ENCODE peak calls at places on chromosomes 13 and 19, in nine cellular contexts. Y, B, T, J, V, S, K, G and I are unnamed samples.

GRCh38 chr19:58538257-58539168 is 5.4 kb upstream of the TRIM28 start:
- DNase-seq in S (no peak), J (no peak), V (peak; percentile 48), K (peak; percentile 33), Y (peak; percentile 86), T (no peak), B (peak; percentile 92), G (peak; percentile 54), I (peak; percentile 63)

GRCh38 chr13:62113145-62113544 is 697.5 kb upstream of the PCDH20 start:
- DNase-seq in K (no peak), V (no peak), G (no peak), B (no peak), Y (no peak), S (no peak), T (no peak), J (no peak), I (no peak)

GRCh38 chr19:43623889-43624670 is 4.7 kb upstream of the ZNF428 start:
- DNase-seq in V (no peak), B (peak; percentile 26), S (no peak), K (no peak), Y (no peak), G (no peak), J (no peak), T (no peak), I (no peak)

GRCh38 chr19:45952691-45953505 is 20.8 kb downstream of the NOVA2 start:
- DNase-seq in B (peak; percentile 96), Y (peak; percentile 92), T (no peak), G (peak; percentile 62), S (peak; percentile 65), K (peak; percentile 40), V (no peak), J (peak; percentile 63), I (peak; percentile 85)

GRCh38 chr13:65855276-65855675 is 1374.9 kb downstream of the PCDH9 start:
- DNase-seq in S (no peak), B (no peak), V (no peak), K (no peak), G (no peak), Y (no peak), T (no peak), J (no peak), I (no peak)

GRCh38 chr13:108859202-108860012 is 230.0 kb downstream of the MYO16 start:
- DNase-seq in J (no peak), S (no peak), Y (peak; percentile 19), K (no peak), G (no peak), T (no peak), V (no peak), B (no peak), I (no peak)

GRCh38 chr19:29711584-29712132 is 3.4 kb downstream of the C19orf12 start:
- DNase-seq in B (no peak), V (peak; percentile 37), S (no peak), J (no peak), G (no peak), Y (no peak), T (no peak), K (no peak), I (no peak)

GRCh38 chr13:50129923-50130685 is 114.9 kb downstream of the KCNRG start:
- DNase-seq in B (peak; percentile 76), V (peak; percentile 25), Y (peak; percentile 35), J (no peak), G (peak; percentile 48), K (peak; percentile 37), S (no peak), T (no peak), I (no peak)

GRCh38 chr13:71252191-71252704 is 614.8 kb downstream of the DACH1 start:
- DNase-seq in G (no peak), S (no peak), T (no peak), Y (no peak), J (no peak), K (no peak), V (no peak), B (no peak), I (no peak)

GRCh38 chr13:44648392-44649117 is 72.4 kb upstream of the TSC22D1 start:
- DNase-seq in S (no peak), B (no peak), Y (no peak), V (no peak), T (no peak), J (no peak), G (no peak), K (no peak), I (no peak)

GRCh38 chr13:44075113-44075512 is 195.4 kb downstream of the LACC1 start:
- DNase-seq in B (no peak), J (no peak), V (no peak), S (no peak), T (no peak), Y (no peak), K (no peak), G (no peak), I (no peak)

GRCh38 chr13:30734434-30734833 is 909 bp upstream of the ALOX5AP start:
- DNase-seq in Y (no peak), K (no peak), V (no peak), J (no peak), G (no peak), B (no peak), S (no peak), T (no peak), I (no peak)

GRCh38 chr13:40083841-40084240 is 428.4 kb downstream of the COG6 start:
- DNase-seq in K (no peak), V (no peak), T (no peak), B (no peak), J (no peak), Y (no peak), S (no peak), G (no peak), I (no peak)

GRCh38 chr13:91111476-91112190 is 235.9 kb upstream of the MIR17HG start:
- DNase-seq in K (no peak), T (no peak), S (no peak), B (peak; percentile 20), V (no peak), J (no peak), G (no peak), Y (no peak), I (no peak)

GRCh38 chr13:45861352-45861751 is 9.8 kb upstream of the SIAH3 start:
- DNase-seq in V (no peak), J (no peak), T (no peak), K (no peak), G (no peak), Y (no peak), B (no peak), S (no peak), I (no peak)

GRCh38 chr13:57123660-57124059 is 17.1 kb upstream of the PRR20A start:
- DNase-seq in J (no peak), G (no peak), K (peak; percentile 24), Y (no peak), T (no peak), B (no peak), S (no peak), V (no peak), I (no peak)

GRCh38 chr19:6357174-6357573 is 4.2 kb upstream of the CLPP start:
- DNase-seq in B (no peak), Y (no peak), S (no peak), V (no peak), K (no peak), T (no peak), J (peak; percentile 20), G (no peak), I (no peak)
- H3K4me3 ChIP-seq in B (no peak overlapping the region), Y (no peak overlapping the region), S (no peak overlapping the region), V (no peak overlapping the region), K (no peak overlapping the region), T (no peak overlapping the region), J (no peak overlapping the region), G (no peak overlapping the region), I (no peak overlapping the region)

GRCh38 chr13:111537115-111537728 is 216.8 kb downstream of the TEX29 start:
- DNase-seq in V (no peak), K (no peak), G (no peak), B (no peak), J (no peak), S (no peak), T (no peak), Y (no peak), I (no peak)

GRCh38 chr13:111534646-111535461 is 214.4 kb downstream of the TEX29 start:
- DNase-seq in J (no peak), V (no peak), T (no peak), K (no peak), B (peak; percentile 61), Y (peak; percentile 34), G (no peak), S (no peak), I (no peak)

GRCh38 chr13:111537843-111538499 is 217.5 kb downstream of the TEX29 start:
- DNase-seq in Y (no peak), B (no peak), V (no peak), J (no peak), T (no peak), G (no peak), S (no peak), K (no peak), I (no peak)

GRCh38 chr13:111533900-111534645 is 213.6 kb downstream of the TEX29 start:
- DNase-seq in V (no peak), Y (no peak), G (no peak), J (no peak), T (no peak), B (no peak), K (no peak), S (no peak), I (no peak)

GRCh38 chr13:111536239-111536638 is 215.8 kb downstream of the TEX29 start:
- DNase-seq in T (no peak), K (no peak), V (no peak), G (no peak), Y (no peak), J (no peak), S (no peak), B (no peak), I (no peak)
- H3K27me3 ChIP-seq in T (peaks cover 13% of the 10 kb centered on the region), K (peaks cover 100% of the 10 kb centered on the region), V (no peaks in the 10 kb centered on the region), G (peaks cover 98% of the 10 kb centered on the region), Y (peaks cover 93% of the 10 kb centered on the region), J (peaks cover 11% of the 10 kb centered on the region), S (peaks cover 38% of the 10 kb centered on the region), B (peaks cover 78% of the 10 kb centered on the region), I (peaks cover 9% of the 10 kb centered on the region)

GRCh38 chr19:2342656-2343288 is 14.3 kb downstream of the SPPL2B start:
- DNase-seq in S (no peak), G (no peak), V (no peak), Y (no peak), T (no peak), B (no peak), J (peak; percentile 23), K (no peak), I (no peak)
- H3K4me1 ChIP-seq in S (peaks cover 6% of the 10 kb centered on the region), G (no peaks in the 10 kb centered on the region), V (no peaks in the 10 kb centered on the region), Y (no peaks in the 10 kb centered on the region), T (no peaks in the 10 kb centered on the region), B (no peaks in the 10 kb centered on the region), J (no peaks in the 10 kb centered on the region), K (no peaks in the 10 kb centered on the region), I (no peaks in the 10 kb centered on the region)

DNA sequence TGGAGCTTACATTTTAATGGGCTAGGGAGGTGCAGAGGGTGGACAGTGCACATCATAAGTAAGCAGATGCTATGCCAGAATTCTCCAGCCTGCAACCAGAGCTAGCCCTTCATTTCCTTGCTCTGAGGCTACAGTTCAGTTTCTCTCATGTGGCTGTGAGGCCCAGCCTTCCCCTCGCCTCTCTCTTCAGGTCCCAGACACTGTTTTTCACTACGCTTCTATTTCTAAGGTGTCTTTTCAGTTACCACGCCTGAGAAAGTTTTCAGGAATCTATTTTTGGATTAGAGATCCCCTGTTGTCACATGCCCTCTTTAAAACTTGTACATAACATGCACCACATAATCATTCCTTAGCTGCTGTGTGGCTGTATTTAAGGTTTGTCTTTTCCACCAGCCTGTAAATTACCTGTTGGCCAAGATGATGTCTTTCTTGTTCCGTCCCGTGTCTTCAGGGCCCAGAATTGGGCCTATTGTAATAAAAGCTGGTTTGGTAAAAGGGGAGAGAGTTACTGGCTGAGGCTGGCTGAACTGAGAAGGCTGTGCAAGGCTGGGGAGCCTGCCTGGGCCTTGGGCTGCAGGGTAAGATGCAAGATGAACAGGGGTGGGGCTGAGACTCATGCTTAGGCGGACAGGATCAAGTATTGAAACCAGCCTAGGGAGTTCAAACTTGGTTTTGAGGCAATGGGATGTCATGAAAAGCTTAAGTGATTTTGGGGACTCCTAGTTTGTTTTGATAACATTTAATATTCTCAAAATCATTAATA is 142.1 kb downstream of the PCCA start:
- DNase-seq in J (no peak), S (no peak), K (no peak), G (no peak), T (no peak), B (peak; percentile 23), V (no peak), Y (peak; percentile 9), I (no peak)
- H3K4me3 ChIP-seq in J (no peak overlapping the region), S (no peak overlapping the region), K (no peak overlapping the region), G (no peak overlapping the region), T (no peak overlapping the region), B (no peak overlapping the region), V (no peak overlapping the region), Y (no peak overlapping the region), I (no peak overlapping the region)